ENCODE peak calls at places on chromosome 2, in five cellular contexts. K is heart left ventricle, I is ovary, C is fibroblast of villous mesenchyme, F is pancreas. Y is an unnamed sample.

GRCh38 chr2:71556811-71557210 is 103.5 kb downstream of the DYSF start:
- DNase-seq in K (no peak), I (no peak), C (no peak), F (no peak), Y (no peak)

GRCh38 chr2:70474266-70474848 is 79.3 kb downstream of the TGFA start:
- DNase-seq in K (no peak), I (no peak), C (no peak), F (no peak), Y (no peak)

GRCh38 chr2:234386971-234387370 is 109.9 kb downstream of the ARL4C start:
- DNase-seq in K (no peak), I (no peak), C (no peak), F (no peak), Y (no peak)

GRCh38 chr2:240918258-240919091 is 12.3 kb downstream of the CROCC2 start:
- DNase-seq in K (peak; percentile 51), I (peak; percentile 24), C (no peak), F (no peak), Y (no peak)

GRCh38 chr2:25566694-25567093 is 106.7 kb downstream of the DTNB start:
- DNase-seq in K (no peak), I (no peak), C (no peak), F (no peak), Y (no peak)

GRCh38 chr2:98454500-98455235 is 10.0 kb downstream of the INPP4A start:
- DNase-seq in K (no peak), I (no peak), C (peak; percentile 40), F (no peak), Y (no peak)

GRCh38 chr2:86319700-86320369 is 17.6 kb downstream of the REEP1 start:
- DNase-seq in K (no peak), I (no peak), C (no peak), F (no peak), Y (no peak)

GRCh38 chr2:133884739-133885381 is 316.6 kb upstream of the NCKAP5 start:
- DNase-seq in K (no peak), I (no peak), C (peak; percentile 11), F (no peak), Y (no peak)

GRCh38 chr2:32864337-32864736 is 82.4 kb upstream of the LTBP1 start:
- DNase-seq in K (no peak), I (no peak), C (peak; percentile 58), F (no peak), Y (peak; percentile 79)

DNA sequence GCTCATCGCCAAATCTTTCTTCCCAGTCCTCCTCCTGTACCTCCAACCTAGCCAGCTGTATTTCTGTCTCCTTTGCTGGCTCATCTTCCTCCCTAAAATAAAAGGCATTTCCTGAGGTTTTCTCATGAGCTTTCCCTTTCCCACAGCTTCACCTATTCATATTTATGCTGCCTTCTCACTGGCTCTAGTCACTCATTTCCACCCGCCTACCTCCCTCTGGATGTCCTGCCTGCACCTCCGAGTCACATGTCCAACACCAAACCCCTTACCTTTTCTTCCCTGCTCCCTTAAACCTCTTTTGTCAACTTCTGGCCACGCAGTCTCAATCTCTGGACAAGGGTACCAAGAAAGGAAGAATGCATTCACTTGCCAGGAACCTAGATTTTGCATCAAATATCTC is 2.8 kb downstream of the EIF2AK3 start:
- DNase-seq in K (no peak), I (no peak), C (no peak), F (peak; percentile 17), Y (no peak)
- H3K4me3 ChIP-seq in K (peak overlapping the region; percentile 83), I (no peak overlapping the region), C (peak overlapping the region; percentile 1), F (no peak overlapping the region), Y (no peak overlapping the region)

DNA sequence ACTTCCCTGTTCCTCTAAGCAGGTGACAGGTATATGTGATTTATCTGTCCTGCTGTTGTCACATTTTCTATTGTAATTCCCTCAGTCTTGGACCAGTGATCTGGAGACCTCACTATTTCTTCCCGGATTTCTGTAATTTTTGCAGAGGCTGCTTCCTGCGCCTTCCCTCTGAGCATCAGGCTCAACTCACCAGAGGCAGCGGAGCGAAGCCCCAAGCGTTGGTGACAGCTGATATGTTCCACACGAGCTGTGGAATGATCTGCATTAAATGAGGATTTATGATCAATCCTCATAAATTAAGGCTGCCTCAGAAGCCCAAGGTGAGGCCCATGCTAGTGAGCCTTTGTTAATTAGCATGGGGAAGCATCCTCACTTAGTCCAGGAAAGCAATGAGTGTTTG is 64.6 kb downstream of the ACKR3 start:
- DNase-seq in K (no peak), I (no peak), C (no peak), F (no peak), Y (no peak)
- TF ChIP-seq CTCF in K (no peak), I (no peak), C (no peak), F (no peak), Y (no peak)

DNA sequence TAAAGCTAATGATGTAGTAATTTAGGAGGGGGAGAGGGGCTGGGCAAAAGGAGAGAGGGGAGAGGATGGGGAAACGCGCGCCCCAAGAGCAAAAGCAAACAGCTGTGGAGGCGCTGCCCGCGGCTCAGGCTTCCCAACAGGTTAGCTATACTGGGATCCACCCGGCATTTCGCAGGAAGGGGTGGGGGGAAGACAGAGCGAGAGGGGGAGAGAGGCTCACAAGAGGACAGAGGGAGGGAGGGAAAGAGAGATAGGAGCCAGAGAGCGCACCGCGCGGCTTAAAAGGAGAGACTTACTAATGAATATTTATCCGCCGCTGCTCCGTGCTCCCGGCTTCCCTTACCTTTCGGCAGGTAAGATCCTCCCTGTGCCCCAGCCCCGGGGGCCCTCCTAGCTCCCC is 7.5 kb upstream of the SIX3 start:
- DNase-seq in K (no peak), I (no peak), C (no peak), F (no peak), Y (no peak)
- H3K4me3 ChIP-seq in K (peak overlapping the region; percentile 4), I (no peak overlapping the region), C (no peak overlapping the region), F (no peak overlapping the region), Y (no peak overlapping the region)

GRCh38 chr2:215751200-215751910 is 262.0 kb downstream of the MREG start:
- DNase-seq in K (no peak), I (no peak), C (peak; percentile 69), F (no peak), Y (peak; percentile 88)
- TF ChIP-seq CTCF in K (no peak), I (no peak), C (no peak), F (no peak), Y (no peak)

GRCh38 chr2:80322958-80323357 is 18.4 kb upstream of the LRRTM1 start:
- DNase-seq in K (no peak), I (no peak), C (no peak), F (no peak), Y (no peak)
- H3K4me3 ChIP-seq in K (no peak overlapping the region), I (no peak overlapping the region), C (no peak overlapping the region), F (no peak overlapping the region), Y (no peak overlapping the region)

GRCh38 chr2:23404426-23404825 is 19.4 kb downstream of the KLHL29 start:
- DNase-seq in K (no peak), I (peak; percentile 48), C (peak; percentile 84), F (no peak), Y (peak; percentile 45)
- TF ChIP-seq CTCF in K (peak; percentile 37), I (no peak), C (peak; percentile 27), F (no peak), Y (peak; percentile 27)

GRCh38 chr2:39512434-39512935 is 75.4 kb upstream of the MAP4K3 start:
- DNase-seq in K (no peak), I (peak; percentile 84), C (peak; percentile 81), F (no peak), Y (no peak)
- H3K4me3 ChIP-seq in K (no peak overlapping the region), I (no peak overlapping the region), C (no peak overlapping the region), F (no peak overlapping the region), Y (no peak overlapping the region)

DNA sequence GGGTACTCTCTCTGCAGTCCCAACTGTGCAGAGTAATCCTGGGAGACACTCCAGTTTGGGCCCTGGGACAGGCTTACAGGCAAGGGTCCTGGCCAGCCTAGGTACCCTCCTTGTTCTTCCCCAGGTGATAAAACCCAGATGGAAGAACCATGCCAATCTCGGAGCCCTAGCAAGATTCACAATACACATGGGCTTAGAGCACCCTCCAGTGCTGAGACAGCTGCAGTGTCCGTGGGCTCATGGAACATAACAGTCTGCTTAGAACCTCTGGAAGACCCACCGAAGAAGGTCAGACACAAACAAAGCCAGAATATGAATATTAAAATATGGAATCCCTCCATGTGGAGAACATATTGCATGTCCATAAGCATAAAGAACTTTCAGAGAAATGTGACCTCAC is 568.1 kb downstream of the KCNJ3 start:
- DNase-seq in K (no peak), I (no peak), C (no peak), F (no peak), Y (no peak)
- TF ChIP-seq CTCF in K (no peak), I (no peak), C (no peak), F (no peak), Y (no peak)